ENCODE peak calls at places on chromosomes 4 and X, in six cellular contexts. P, E, T, C, U and J are unnamed samples.
A peak's percentile ranks its signal among the peaks of the same experiment; 100 is the strongest.

GRCh38 chr4:11894976-11895375 is 466.3 kb upstream of the HS3ST1 start:
- DNase-seq in P (no peak), E (no peak), T (no peak), C (no peak), U (no peak), J (no peak)

GRCh38 chr4:107546637-107547036 is 173.4 kb downstream of the PAPSS1 start:
- DNase-seq in P (no peak), E (no peak), T (no peak), C (no peak), U (no peak), J (peak; percentile 37)

GRCh38 chr4:88897180-88897579 is 159.8 kb downstream of the FAM13A start:
- DNase-seq in P (no peak), E (no peak), T (no peak), C (no peak), U (no peak), J (no peak)

GRCh38 chrX:39577206-39577605 is 520.6 kb downstream of the BCOR start:
- DNase-seq in P (no peak), E (no peak), T (no peak), C (no peak), U (no peak), J (no peak)

GRCh38 chr4:124484940-124485339 is 227.6 kb downstream of the ANKRD50 start:
- DNase-seq in P (no peak), E (no peak), T (no peak), C (no peak), U (no peak), J (no peak)

GRCh38 chrX:123899701-123900100 is 39.8 kb downstream of the XIAP start:
- DNase-seq in P (no peak), E (no peak), T (no peak), C (no peak), U (no peak), J (no peak)

GRCh38 chr4:121053601-121054143 is 18.7 kb downstream of the NDNF start:
- DNase-seq in P (no peak), E (no peak), T (peak; percentile 40), C (no peak), U (no peak), J (peak; percentile 11)

GRCh38 chr4:73603307-73603710 is 16.9 kb downstream of the RASSF6 start:
- DNase-seq in P (no peak), E (peak; percentile 51), T (no peak), C (no peak), U (no peak), J (no peak)

GRCh38 chrX:74270393-74270792 is 33.6 kb upstream of the ZCCHC13 start:
- DNase-seq in P (no peak), E (no peak), T (no peak), C (no peak), U (no peak), J (no peak)

GRCh38 chrX:119573222-119573621 is 1.1 kb upstream of the UBE2A start:
- DNase-seq in P (no peak), E (no peak), T (no peak), C (no peak), U (no peak), J (no peak)

GRCh38 chr4:80486603-80487002 is 151.1 kb downstream of the CFAP299 start:
- DNase-seq in P (no peak), E (no peak), T (no peak), C (no peak), U (no peak), J (no peak)

GRCh38 chrX:10159069-10159468 is 2.3 kb downstream of the CLCN4 start:
- DNase-seq in P (no peak), E (no peak), T (no peak), C (no peak), U (no peak), J (no peak)

GRCh38 chrX:40078489-40079288 is 19.1 kb downstream of the BCOR start:
- DNase-seq in P (no peak), E (no peak), T (peak; percentile 15), C (no peak), U (no peak), J (no peak)

GRCh38 chrX:47189906-47190305 is 3.7 kb upstream of the UBA1 start:
- DNase-seq in P (no peak), E (no peak), T (peak; percentile 15), C (no peak), U (no peak), J (no peak)

GRCh38 chr4:72997409-72997808 is 72.1 kb downstream of the COX18 start:
- DNase-seq in P (no peak), E (no peak), T (no peak), C (no peak), U (no peak), J (peak; percentile 48)

GRCh38 chrX:7617994-7618393 is 225.0 kb upstream of the VCX start:
- DNase-seq in P (no peak), E (no peak), T (no peak), C (no peak), U (no peak), J (no peak)

GRCh38 chr4:121989715-121990114 is 37.9 kb upstream of the TRPC3 start:
- DNase-seq in P (no peak), E (no peak), T (no peak), C (peak; percentile 56), U (no peak), J (peak; percentile 46)

GRCh38 chrX:116863029-116863428 is 400.3 kb upstream of the CT83 start:
- DNase-seq in P (no peak), E (no peak), T (no peak), C (no peak), U (no peak), J (no peak)

GRCh38 chr4:8547108-8547911 is 32.9 kb upstream of the GPR78 start:
- DNase-seq in P (no peak), E (no peak), T (no peak), C (peak; percentile 56), U (peak; percentile 31), J (no peak)

DNA sequence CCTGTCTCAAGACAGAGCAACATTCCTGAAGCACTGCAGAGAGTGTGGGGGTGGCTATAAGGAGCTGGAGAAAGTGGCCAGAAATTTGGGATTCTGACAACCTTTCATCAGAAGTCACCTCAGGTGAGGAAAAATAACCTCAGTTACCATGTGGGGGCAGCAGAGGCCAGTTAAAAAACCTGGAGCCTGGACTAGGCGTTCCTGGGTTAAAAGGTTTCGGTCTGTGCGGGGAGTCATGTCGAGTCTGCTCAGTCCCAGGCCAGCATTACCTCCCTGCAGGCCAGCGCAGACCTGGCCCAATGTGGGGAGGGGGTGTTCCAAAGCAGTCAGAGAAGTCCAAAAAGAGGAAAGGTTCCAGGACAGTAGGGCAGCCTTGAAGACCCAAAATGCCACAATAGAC is 10.9 kb upstream of the NALF2 start:
- DNase-seq in P (no peak), E (peak; percentile 35), T (no peak), C (peak; percentile 33), U (no peak), J (peak; percentile 33)
- TF ChIP-seq CTCF in P (no peak), E (peak; percentile 54), T (peak; percentile 50), C (peak; percentile 49), U (peak; percentile 16), J (peak; percentile 29)

GRCh38 chr4:2259541-2260267 is 2.2 kb downstream of the MXD4 start:
- DNase-seq in P (no peak), E (no peak), T (no peak), C (no peak), U (peak; percentile 67), J (no peak)
- H3K27ac ChIP-seq in P (no peak overlapping the region), E (no peak overlapping the region), T (peak overlapping the region; percentile 88), C (no peak overlapping the region), U (peak overlapping the region; percentile 95), J (peak overlapping the region; percentile 91)

GRCh38 chrX:79413009-79413408 is 45.9 kb upstream of the ITM2A start:
- DNase-seq in P (no peak), E (no peak), T (no peak), C (no peak), U (no peak), J (no peak)
- TF ChIP-seq CTCF in P (peak; percentile 55), E (peak; percentile 34), T (peak; percentile 52), C (no peak), U (no peak), J (no peak)

DNA sequence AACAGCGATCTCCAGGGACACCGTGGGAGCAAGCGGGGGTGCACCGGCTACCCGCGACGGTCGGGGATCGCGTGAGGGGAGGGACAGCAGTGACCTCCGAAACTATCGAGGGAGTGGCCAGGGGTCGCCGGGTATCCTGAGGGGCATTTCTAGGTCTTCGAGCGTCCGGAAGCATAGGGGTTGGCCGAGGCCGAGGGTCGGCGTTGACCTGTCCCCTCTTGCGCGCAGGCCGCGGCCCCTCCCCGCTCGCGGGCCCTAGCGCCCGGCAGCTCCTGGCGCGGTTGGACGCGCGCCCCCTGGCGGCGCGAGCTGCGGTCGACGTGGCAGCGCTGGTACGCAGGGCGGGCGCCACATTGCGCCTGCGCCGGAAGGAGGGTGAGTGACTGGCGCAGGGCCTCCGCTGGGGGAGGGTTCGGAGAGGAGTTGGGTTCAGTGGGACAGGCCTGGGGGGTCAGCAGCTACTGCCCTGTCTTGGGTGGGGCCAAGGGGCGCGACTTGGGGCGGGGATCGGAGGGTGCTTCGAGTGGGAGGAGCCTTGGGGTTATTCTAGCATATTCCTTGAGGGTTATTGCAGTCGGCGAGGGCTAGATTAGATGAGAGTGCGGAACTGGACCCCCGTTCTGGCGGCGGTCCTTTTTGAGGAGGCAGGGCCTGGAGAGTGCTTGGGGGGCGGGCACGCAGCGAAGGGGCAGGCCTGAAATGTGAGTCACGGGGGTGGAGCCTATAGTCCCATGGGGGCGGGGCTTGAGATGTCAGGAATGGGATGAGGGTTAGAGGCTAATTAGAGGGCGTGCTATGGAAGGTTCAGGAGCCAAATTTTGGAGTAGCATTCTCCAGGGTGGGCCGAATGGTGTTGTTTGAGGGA is 1.2 kb downstream of the MAGIX start:
- DNase-seq in P (no peak), E (peak; percentile 72), T (peak; percentile 93), C (peak; percentile 63), U (peak; percentile 93), J (peak; percentile 66)
- H3K27ac ChIP-seq in P (peak overlapping the region; percentile 56), E (peak overlapping the region; percentile 90), T (peak overlapping the region; percentile 90), C (peak overlapping the region; percentile 95), U (peak overlapping the region; percentile 90), J (peak overlapping the region; percentile 100)

DNA sequence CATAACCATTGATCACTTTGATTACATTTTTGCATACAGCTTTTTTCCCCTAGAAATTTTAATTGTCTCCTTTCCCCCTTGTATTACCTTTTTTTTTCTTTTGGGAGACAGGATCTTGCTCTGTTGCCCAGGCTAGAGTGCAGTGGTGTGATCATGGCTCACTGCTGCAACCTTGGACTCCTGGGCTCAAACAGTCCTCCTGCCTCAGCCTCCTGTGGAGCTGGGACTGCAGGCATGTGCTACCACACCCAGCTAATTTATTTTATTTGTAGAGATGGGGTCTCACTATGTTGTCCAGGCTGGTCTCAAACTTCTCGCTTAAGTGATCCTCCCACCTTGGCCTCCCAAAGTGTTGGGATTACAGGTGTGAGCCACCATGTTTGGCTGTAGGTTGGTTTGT is 47.0 kb downstream of the ZFX start:
- DNase-seq in P (no peak), E (no peak), T (no peak), C (no peak), U (no peak), J (no peak)
- TF ChIP-seq CTCF in P (no peak), E (no peak), T (no peak), C (no peak), U (no peak), J (no peak)

GRCh38 chrX:13198762-13199064 is 121.1 kb downstream of the ATXN3L start:
- DNase-seq in P (no peak), E (no peak), T (no peak), C (no peak), U (no peak), J (no peak)
- H3K27ac ChIP-seq in P (no peak overlapping the region), E (no peak overlapping the region), T (no peak overlapping the region), C (no peak overlapping the region), U (no peak overlapping the region), J (no peak overlapping the region)